ENCODE peak calls at places on chromosome 6, in four cellular contexts. One of them, this sample, is unnamed.

GRCh38 chr6:166904101-166904746 is 52.1 kb downstream of the RNASET2 start:
- DNase-seq in HuH-7: no peak
- DNase-seq in naive thymus-derived CD4-positive, alpha-beta T cell: no peak
- DNase-seq in neural crest cell: peak
- DNase-seq in this sample: no peak

GRCh38 chr6:170062904-170063220 is 228.0 kb downstream of the DLL1 start:
- DNase-seq in neural crest cell: no peak
- DNase-seq in HuH-7: no peak
- DNase-seq in naive thymus-derived CD4-positive, alpha-beta T cell: no peak
- DNase-seq in this sample: no peak

GRCh38 chr6:112030965-112031660 is 22.8 kb upstream of the CCN6 start:
- DNase-seq in neural crest cell: no peak
- DNase-seq in HuH-7: no peak
- DNase-seq in naive thymus-derived CD4-positive, alpha-beta T cell: no peak
- DNase-seq in this sample: no peak

GRCh38 chr6:73325656-73326055 is 28.4 kb downstream of the DPPA5 start:
- DNase-seq in neural crest cell: no peak
- DNase-seq in naive thymus-derived CD4-positive, alpha-beta T cell: no peak
- DNase-seq in HuH-7: no peak
- DNase-seq in this sample: no peak

GRCh38 chr6:28769626-28770402 is 154.0 kb downstream of the TRIM27 start:
- DNase-seq in neural crest cell: no peak
- DNase-seq in naive thymus-derived CD4-positive, alpha-beta T cell: no peak
- DNase-seq in HuH-7: no peak
- DNase-seq in this sample: peak

GRCh38 chr6:73049971-73050594 is 175.2 kb downstream of the KHDC1L start:
- DNase-seq in naive thymus-derived CD4-positive, alpha-beta T cell: no peak
- DNase-seq in HuH-7: no peak
- DNase-seq in neural crest cell: no peak
- DNase-seq in this sample: no peak

GRCh38 chr6:156779206-156780116 is 2.3 kb downstream of the ARID1B start:
- DNase-seq in naive thymus-derived CD4-positive, alpha-beta T cell: peak
- DNase-seq in neural crest cell: peak
- DNase-seq in HuH-7: peak
- DNase-seq in this sample: peak

GRCh38 chr6:5478380-5478779 is 217.1 kb downstream of the FARS2 start:
- DNase-seq in neural crest cell: no peak
- DNase-seq in naive thymus-derived CD4-positive, alpha-beta T cell: no peak
- DNase-seq in HuH-7: no peak
- DNase-seq in this sample: no peak

GRCh38 chr6:21808045-21808470 is 214.5 kb downstream of the SOX4 start:
- DNase-seq in neural crest cell: no peak
- DNase-seq in naive thymus-derived CD4-positive, alpha-beta T cell: no peak
- DNase-seq in HuH-7: no peak
- DNase-seq in this sample: no peak

GRCh38 chr6:135226537-135226936 is 45.4 kb downstream of the MYB start:
- DNase-seq in HuH-7: no peak
- DNase-seq in naive thymus-derived CD4-positive, alpha-beta T cell: no peak
- DNase-seq in neural crest cell: no peak
- DNase-seq in this sample: no peak

GRCh38 chr6:7262037-7262461 is 51.0 kb downstream of the SSR1 start:
- DNase-seq in naive thymus-derived CD4-positive, alpha-beta T cell: no peak
- DNase-seq in HuH-7: no peak
- DNase-seq in neural crest cell: no peak
- DNase-seq in this sample: peak

GRCh38 chr6:32664827-32665362 is 1.6 kb downstream of the HLA-DQB1 start:
- DNase-seq in HuH-7: no peak
- DNase-seq in naive thymus-derived CD4-positive, alpha-beta T cell: no peak
- DNase-seq in neural crest cell: peak
- DNase-seq in this sample: no peak

GRCh38 chr6:49423817-49424216 is 39.2 kb downstream of the MMUT start:
- DNase-seq in naive thymus-derived CD4-positive, alpha-beta T cell: no peak
- DNase-seq in HuH-7: no peak
- DNase-seq in neural crest cell: no peak
- DNase-seq in this sample: no peak

GRCh38 chr6:110799655-110800054 is 15.6 kb downstream of the CDK19 start:
- DNase-seq in naive thymus-derived CD4-positive, alpha-beta T cell: no peak
- DNase-seq in neural crest cell: no peak
- DNase-seq in HuH-7: no peak
- DNase-seq in this sample: no peak

GRCh38 chr6:157478926-157479325 is 97.9 kb downstream of the ZDHHC14 start:
- DNase-seq in naive thymus-derived CD4-positive, alpha-beta T cell: no peak
- DNase-seq in neural crest cell: no peak
- DNase-seq in HuH-7: no peak
- DNase-seq in this sample: no peak

GRCh38 chr6:34148864-34149810 is 3.2 kb upstream of the GRM4 start:
- DNase-seq in naive thymus-derived CD4-positive, alpha-beta T cell: no peak
- DNase-seq in HuH-7: no peak
- DNase-seq in neural crest cell: no peak
- DNase-seq in this sample: peak

GRCh38 chr6:158285321-158285960 is 26.8 kb upstream of the TULP4 start:
- DNase-seq in neural crest cell: peak
- DNase-seq in naive thymus-derived CD4-positive, alpha-beta T cell: no peak
- DNase-seq in HuH-7: no peak
- DNase-seq in this sample: no peak

GRCh38 chr6:166955121-166955864 is 1.1 kb downstream of the RNASET2 start:
- DNase-seq in naive thymus-derived CD4-positive, alpha-beta T cell: no peak
- DNase-seq in HuH-7: peak
- DNase-seq in neural crest cell: no peak
- DNase-seq in this sample: no peak

GRCh38 chr6:45388328-45388727 is 10.6 kb upstream of the SUPT3H start:
- DNase-seq in neural crest cell: no peak
- DNase-seq in HuH-7: no peak
- DNase-seq in naive thymus-derived CD4-positive, alpha-beta T cell: no peak
- DNase-seq in this sample: no peak

GRCh38 chr6:75418233-75418632 is 75.4 kb downstream of the FILIP1 start:
- DNase-seq in neural crest cell: no peak
- DNase-seq in naive thymus-derived CD4-positive, alpha-beta T cell: no peak
- DNase-seq in HuH-7: no peak
- DNase-seq in this sample: no peak

GRCh38 chr6:43054206-43054943 is 724 bp upstream of the CUL7 start:
- DNase-seq in naive thymus-derived CD4-positive, alpha-beta T cell: no peak
- DNase-seq in neural crest cell: no peak
- DNase-seq in HuH-7: no peak
- DNase-seq in this sample: no peak

GRCh38 chr6:142763205-142763604 is 181.8 kb downstream of the HIVEP2 start:
- DNase-seq in HuH-7: no peak
- DNase-seq in neural crest cell: no peak
- DNase-seq in naive thymus-derived CD4-positive, alpha-beta T cell: no peak
- DNase-seq in this sample: no peak

GRCh38 chr6:47836046-47836445 is 54.2 kb downstream of the OPN5 start:
- DNase-seq in HuH-7: no peak
- DNase-seq in naive thymus-derived CD4-positive, alpha-beta T cell: no peak
- DNase-seq in neural crest cell: no peak
- DNase-seq in this sample: no peak

GRCh38 chr6:150667977-150668716 is 68.5 kb downstream of the PLEKHG1 start:
- DNase-seq in neural crest cell: peak
- DNase-seq in HuH-7: peak
- DNase-seq in naive thymus-derived CD4-positive, alpha-beta T cell: no peak
- DNase-seq in this sample: peak

GRCh38 chr6:158703121-158703839 is 53.4 kb downstream of the SYTL3 start:
- DNase-seq in naive thymus-derived CD4-positive, alpha-beta T cell: no peak
- DNase-seq in HuH-7: no peak
- DNase-seq in neural crest cell: no peak
- DNase-seq in this sample: no peak

GRCh38 chr6:118918326-118918725 is 16.6 kb downstream of the MCM9 start:
- DNase-seq in HuH-7: no peak
- DNase-seq in neural crest cell: no peak
- DNase-seq in naive thymus-derived CD4-positive, alpha-beta T cell: no peak
- DNase-seq in this sample: no peak

GRCh38 chr6:56757585-56757984 is 114.9 kb upstream of the DST start:
- DNase-seq in HuH-7: no peak
- DNase-seq in naive thymus-derived CD4-positive, alpha-beta T cell: no peak
- DNase-seq in neural crest cell: no peak
- DNase-seq in this sample: peak

GRCh38 chr6:50120300-50120699 is 70.6 kb upstream of the DEFB112 start:
- DNase-seq in HuH-7: no peak
- DNase-seq in neural crest cell: no peak
- DNase-seq in naive thymus-derived CD4-positive, alpha-beta T cell: no peak
- DNase-seq in this sample: no peak

GRCh38 chr6:110137924-110138887 is 41.3 kb downstream of the WASF1 start:
- DNase-seq in neural crest cell: no peak
- DNase-seq in HuH-7: no peak
- DNase-seq in naive thymus-derived CD4-positive, alpha-beta T cell: no peak
- DNase-seq in this sample: no peak

This sample was measured in Caco-2.